ENCODE peak calls at places on chromosomes 13 and 19, in ten cellular contexts. V, L, X, U, Q, B, Z, O, G and I are unnamed samples.

GRCh38 chr13:108968566-108968965 is 339.2 kb downstream of the MYO16 start:
- DNase-seq in G (no peak), V (no peak), O (no peak), U (no peak), L (no peak), Q (no peak), B (no peak), X (no peak), Z (no peak), I (no peak)

GRCh38 chr19:50979758-50980157 is 4.0 kb downstream of the KLK7 start:
- DNase-seq in U (no peak), Q (no peak), X (no peak), Z (no peak), B (no peak), V (no peak), G (no peak), O (no peak), L (no peak), I (no peak)

GRCh38 chr13:40402931-40403412 is 263.5 kb downstream of the FOXO1 start:
- DNase-seq in Z (peak; percentile 85), Q (no peak), V (no peak), G (no peak), U (peak; percentile 68), X (no peak), L (peak; percentile 79), O (no peak), B (peak; percentile 10), I (no peak)

GRCh38 chr19:752652-753517 is 2.0 kb downstream of the MISP start:
- DNase-seq in O (no peak), L (peak; percentile 83), Z (peak; percentile 91), X (no peak), G (no peak), Q (no peak), B (peak; percentile 93), V (peak; percentile 96), U (peak; percentile 83), I (no peak)

GRCh38 chr13:113432509-113433270 is 20.6 kb downstream of the ADPRHL1 start:
- DNase-seq in G (no peak), U (no peak), X (no peak), B (no peak), O (no peak), V (no peak), L (no peak), Q (no peak), Z (no peak), I (no peak)

GRCh38 chr13:106534844-106535551 is 464 bp downstream of the EFNB2 start:
- DNase-seq in B (no peak), O (peak; percentile 42), Q (no peak), G (no peak), V (no peak), Z (peak; percentile 47), U (peak; percentile 20), L (peak; percentile 12), X (peak; percentile 12), I (no peak)

GRCh38 chr19:7099597-7099921 is 30.1 kb downstream of the ZNF557 start:
- DNase-seq in O (no peak), B (no peak), Q (no peak), V (no peak), U (no peak), G (no peak), X (no peak), L (no peak), Z (no peak), I (no peak)

GRCh38 chr13:34340534-34340933 is 522.6 kb downstream of the RFC3 start:
- DNase-seq in X (no peak), G (no peak), Q (no peak), Z (no peak), U (peak; percentile 79), V (peak; percentile 14), B (no peak), L (peak; percentile 54), O (no peak), I (no peak)

GRCh38 chr19:39119830-39120229 is 5.8 kb upstream of the PAK4 start:
- DNase-seq in L (no peak), V (no peak), G (no peak), Z (no peak), B (no peak), Q (no peak), U (no peak), O (no peak), X (no peak), I (no peak)

GRCh38 chr13:23995283-23996073 is 98.2 kb upstream of the C1QTNF9B start:
- DNase-seq in B (no peak), X (no peak), L (no peak), O (no peak), G (no peak), Z (no peak), U (no peak), V (no peak), Q (no peak), I (no peak)

GRCh38 chr13:60627071-60627686 is 230.2 kb downstream of the TDRD3 start:
- DNase-seq in U (peak; percentile 13), V (peak; percentile 36), Z (peak; percentile 43), X (peak; percentile 7), G (no peak), L (peak; percentile 27), B (peak; percentile 23), O (no peak), Q (peak; percentile 99), I (peak; percentile 61)

GRCh38 chr19:10553943-10554381 is 10.3 kb downstream of the ATG4D start:
- DNase-seq in O (no peak), Z (no peak), B (no peak), L (no peak), Q (no peak), X (peak; percentile 71), U (no peak), V (no peak), G (peak; percentile 53), I (no peak)

GRCh38 chr13:106533101-106533939 is 2.1 kb downstream of the EFNB2 start:
- DNase-seq in Q (peak; percentile 87), Z (peak; percentile 85), G (no peak), V (peak; percentile 39), U (peak; percentile 78), X (peak; percentile 26), O (peak; percentile 84), B (peak; percentile 38), L (peak; percentile 76), I (peak; percentile 72)

GRCh38 chr19:3743486-3743885 is 18.0 kb downstream of the APBA3 start:
- DNase-seq in V (no peak), Z (no peak), G (no peak), O (no peak), U (no peak), B (no peak), X (no peak), L (no peak), Q (no peak), I (no peak)

GRCh38 chr19:50817941-50818858 is 5.4 kb downstream of the KLK1 start:
- DNase-seq in X (peak; percentile 79), Z (no peak), V (peak; percentile 54), U (no peak), Q (peak; percentile 59), B (no peak), G (no peak), L (no peak), O (peak; percentile 68), I (peak; percentile 78)

GRCh38 chr19:16382775-16383543 is 58.3 kb downstream of the KLF2 start:
- DNase-seq in Z (peak; percentile 86), Q (peak; percentile 5), U (peak; percentile 90), G (peak; percentile 74), B (peak; percentile 97), V (peak; percentile 56), O (peak; percentile 28), L (peak; percentile 92), X (peak; percentile 63), I (no peak)

GRCh38 chr13:40064723-40065122 is 409.3 kb downstream of the COG6 start:
- DNase-seq in V (peak; percentile 42), O (no peak), X (no peak), Z (peak; percentile 66), L (peak; percentile 96), G (no peak), Q (no peak), B (peak; percentile 20), U (peak; percentile 91), I (no peak)

GRCh38 chr19:611506-611869 is 21.8 kb downstream of the HCN2 start:
- DNase-seq in Z (peak; percentile 98), Q (no peak), O (no peak), X (peak; percentile 87), B (no peak), V (no peak), U (peak; percentile 97), G (peak; percentile 25), L (peak; percentile 57), I (no peak)

GRCh38 chr13:113116871-113117271 is 5.7 kb upstream of the F10 start:
- DNase-seq in Z (no peak), L (no peak), U (no peak), B (no peak), Q (no peak), V (no peak), G (no peak), X (no peak), O (no peak), I (no peak)

GRCh38 chr19:36939153-36939552 is 23.0 kb downstream of the ZNF568 start:
- DNase-seq in U (no peak), Z (no peak), B (no peak), V (no peak), Q (peak; percentile 14), L (no peak), O (no peak), X (no peak), G (no peak), I (no peak)

GRCh38 chr13:41603917-41604316 is 146.6 kb downstream of the RGCC start:
- DNase-seq in Z (peak; percentile 64), O (no peak), Q (no peak), B (no peak), V (peak; percentile 35), G (no peak), X (peak; percentile 3), U (peak; percentile 49), L (peak; percentile 60), I (no peak)

GRCh38 chr13:60139272-60139671 is 24.5 kb downstream of the DIAPH3 start:
- DNase-seq in B (no peak), Z (peak; percentile 54), G (no peak), X (no peak), O (no peak), U (peak; percentile 16), Q (no peak), L (no peak), V (no peak), I (no peak)

GRCh38 chr13:101706651-101707050 is 254.2 kb downstream of the ITGBL1 start:
- DNase-seq in X (peak; percentile 0), Q (no peak), B (no peak), U (peak; percentile 99), Z (peak; percentile 94), O (no peak), L (peak; percentile 83), G (peak; percentile 0), V (peak; percentile 52), I (no peak)

GRCh38 chr19:32273483-32273882 is 71.9 kb upstream of the ZNF507 start:
- DNase-seq in L (no peak), Z (no peak), O (no peak), G (no peak), Q (no peak), X (no peak), B (no peak), V (no peak), U (no peak), I (no peak)

GRCh38 chr13:86185107-86185506 is 385.9 kb upstream of the SLITRK6 start:
- DNase-seq in V (no peak), O (no peak), X (no peak), Z (no peak), B (no peak), Q (no peak), L (no peak), U (no peak), G (no peak), I (no peak)

GRCh38 chr13:109940637-109941036 is 154.3 kb upstream of the IRS2 start:
- DNase-seq in G (no peak), U (no peak), Z (no peak), O (no peak), L (no peak), B (no peak), Q (no peak), V (no peak), X (no peak), I (no peak)

GRCh38 chr13:67518785-67519184 is 288.6 kb upstream of the PCDH9 start:
- DNase-seq in L (no peak), X (no peak), O (no peak), V (no peak), G (no peak), B (no peak), Q (no peak), Z (peak; percentile 41), U (no peak), I (peak; percentile 7)

GRCh38 chr13:44259045-44260042 is 114.3 kb upstream of the SERP2 start:
- DNase-seq in B (no peak), Q (peak; percentile 1), L (peak; percentile 34), Z (peak; percentile 66), U (peak; percentile 11), O (no peak), V (no peak), G (peak; percentile 52), X (peak; percentile 89), I (no peak)